ENCODE peak calls at places on chromosomes 11 and 22, in six cellular contexts. R is colonic mucosa; Q is WERI-Rb-1; U is thoracic aorta; Y is CD8-positive, alpha-beta T cell; J is HCT116. C is an unnamed sample.

GRCh38 chr22:28983788-28984441 is 77.7 kb downstream of the C22orf31 start:
- DNase-seq in R (no peak), Y (no peak), J (no peak), Q (no peak), U (no peak), C (no peak)

GRCh38 chr11:14645247-14645912 is 1.8 kb downstream of the PDE3B start:
- DNase-seq in R (no peak), Y (no peak), J (no peak), Q (no peak), U (no peak), C (no peak)

GRCh38 chr22:36244522-36245391 is 5.4 kb upstream of the APOL2 start:
- DNase-seq in U (no peak), R (no peak), J (no peak), Q (no peak), Y (no peak), C (peak; percentile 85)

GRCh38 chr11:76609736-76610370 is 60.7 kb downstream of the LRRC32 start:
- DNase-seq in Q (no peak), U (no peak), Y (no peak), J (no peak), R (no peak), C (peak; percentile 78)

GRCh38 chr11:32893947-32894827 is 1.6 kb downstream of the QSER1 start:
- DNase-seq in J (peak; percentile 88), U (no peak), Y (no peak), R (peak; percentile 67), Q (peak; percentile 52), C (peak; percentile 67)

GRCh38 chr11:76614471-76615183 is 55.9 kb downstream of the LRRC32 start:
- DNase-seq in U (peak; percentile 93), Q (no peak), Y (no peak), J (no peak), R (no peak), C (peak; percentile 90)

GRCh38 chr22:38872831-38873248 is 824 bp upstream of the CBX6 start:
- DNase-seq in U (no peak), Q (peak; percentile 70), Y (no peak), R (peak; percentile 49), J (no peak), C (peak; percentile 91)

GRCh38 chr11:70545626-70545945 is 147.3 kb downstream of the CTTN start:
- DNase-seq in J (no peak), Y (no peak), Q (no peak), U (no peak), R (no peak), C (no peak)

GRCh38 chr11:1827095-1827797 is 7.5 kb upstream of the SYT8 start:
- DNase-seq in R (peak; percentile 79), J (no peak), Q (no peak), U (peak; percentile 66), Y (no peak), C (peak; percentile 89)

GRCh38 chr11:91981995-91982394 is 242.6 kb upstream of the FAT3 start:
- DNase-seq in R (peak; percentile 30), Q (no peak), Y (no peak), J (no peak), U (peak; percentile 79), C (peak; percentile 57)

GRCh38 chr11:117985953-117986887 is at the start of gene IL10RA:
- DNase-seq in J (peak; percentile 39), Y (peak; percentile 80), U (no peak), Q (peak; percentile 83), R (peak; percentile 90), C (peak; percentile 47)

DNA sequence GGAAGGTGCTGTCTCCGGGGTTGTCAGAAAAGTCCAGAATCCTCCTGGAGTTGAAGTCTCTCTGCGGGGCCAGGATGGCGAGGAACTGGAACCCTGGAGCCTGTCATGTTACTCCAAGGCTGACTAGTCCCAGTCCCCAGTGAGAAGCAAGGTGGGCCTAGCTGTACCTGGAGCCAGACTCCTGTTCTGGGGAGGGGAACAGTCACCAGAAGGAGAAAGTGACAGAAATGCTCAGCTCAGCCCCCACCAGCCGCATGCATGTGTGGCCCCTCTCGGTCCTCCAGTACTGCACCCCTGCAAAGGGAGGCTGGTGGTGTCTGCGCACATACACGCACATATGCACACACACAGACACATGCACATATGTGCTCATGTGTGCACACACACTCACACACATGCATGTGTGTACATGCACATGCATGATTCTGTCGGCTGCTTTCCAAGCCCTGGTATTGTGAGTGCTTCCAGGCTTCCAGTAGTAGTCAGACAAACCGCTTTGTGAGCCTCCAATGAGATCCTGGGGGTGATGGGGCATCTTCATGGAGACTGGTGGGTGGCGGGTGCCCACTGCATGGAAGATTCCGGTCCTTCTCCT is 54.3 kb downstream of the RTL6 start:
- DNase-seq in Q (no peak), U (no peak), R (no peak), J (no peak), Y (no peak), C (no peak)
- TF ChIP-seq CTCF in Q (no peak), U (no peak), R (no peak), J (no peak), Y (no peak), C (no peak)

DNA sequence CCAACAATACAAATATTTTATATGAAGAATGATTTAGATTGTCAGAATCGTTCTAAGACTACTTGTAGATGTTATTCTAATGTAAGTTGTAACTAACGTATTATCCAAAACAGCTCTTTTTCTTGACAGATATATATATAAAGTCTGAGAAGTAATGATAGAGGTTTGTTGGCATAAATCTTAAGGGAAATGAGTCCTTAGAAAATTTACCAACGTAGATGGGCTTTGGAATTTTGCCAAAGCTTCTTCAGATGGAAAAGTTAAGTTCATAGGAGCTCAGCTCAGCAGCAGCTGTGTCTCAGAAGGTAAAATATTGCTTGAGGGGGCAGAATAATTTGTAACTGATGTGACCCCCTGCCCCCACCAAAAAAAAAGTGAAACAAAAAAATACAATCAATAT is 66.7 kb downstream of the BID start:
- DNase-seq in U (no peak), Q (no peak), Y (no peak), R (no peak), J (no peak), C (no peak)
- H3K4me3 ChIP-seq in U (peak overlapping the region; percentile 69), Q (no peak overlapping the region), Y (no peak overlapping the region), R (no peak overlapping the region), J (no peak overlapping the region), C (no peak overlapping the region)

GRCh38 chr11:78202733-78203167 is 14.0 kb downstream of the USP35 start:
- DNase-seq in Y (peak; percentile 31), Q (no peak), J (no peak), U (no peak), R (no peak), C (no peak)
- TF ChIP-seq CTCF in Y (no peak), Q (no peak), J (no peak), U (no peak), R (no peak), C (no peak)

DNA sequence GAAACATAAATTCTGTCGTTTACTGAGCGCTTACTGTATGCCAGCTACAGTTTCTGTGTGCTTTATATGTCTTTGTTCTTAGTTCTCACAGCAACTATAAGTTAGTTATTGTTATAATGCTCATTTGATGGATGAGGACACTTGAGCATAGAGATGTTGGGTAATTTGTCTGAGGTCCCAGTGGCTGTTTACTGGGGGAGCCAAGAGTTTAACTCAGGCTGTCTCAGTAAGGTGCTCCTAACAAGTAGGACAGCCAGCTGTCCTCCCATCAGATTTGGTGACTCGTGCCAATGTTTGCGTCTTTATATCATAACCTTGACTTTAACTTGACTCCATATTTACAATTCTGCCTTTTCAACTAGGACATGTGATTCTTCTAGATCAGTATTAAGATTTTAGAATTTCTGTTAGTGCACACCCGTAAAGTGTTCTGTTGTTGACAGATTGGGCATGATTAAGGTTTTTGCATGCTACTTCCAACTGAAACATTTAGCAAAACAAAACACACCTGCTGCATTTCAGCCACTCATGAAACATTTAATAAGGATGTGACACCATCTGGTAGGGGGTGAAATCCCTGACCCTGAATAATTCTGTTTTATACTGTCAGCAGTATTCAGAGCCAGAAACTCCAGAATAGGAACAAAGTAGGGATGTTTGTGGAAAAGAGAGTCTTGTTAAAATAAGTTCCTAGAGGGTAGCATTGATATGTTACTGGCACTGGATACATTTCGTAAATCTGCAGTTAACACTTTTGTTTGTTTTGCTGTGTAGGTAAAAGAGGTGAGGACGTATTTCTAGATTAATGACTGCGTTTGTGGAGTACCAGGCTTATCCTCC is 1.9 kb downstream of the REXO2 start:
- DNase-seq in Y (no peak), R (no peak), U (no peak), Q (no peak), J (no peak), C (no peak)
- H3K4me3 ChIP-seq in Y (no peak overlapping the region), R (no peak overlapping the region), U (peak overlapping the region; percentile 99), Q (no peak overlapping the region), J (no peak overlapping the region), C (no peak overlapping the region)

GRCh38 chr11:35454362-35454761 is 35.0 kb upstream of the SLC1A2 start:
- DNase-seq in U (no peak), Y (no peak), J (no peak), R (no peak), Q (no peak), C (no peak)
- TF ChIP-seq CTCF in U (no peak), Y (no peak), J (no peak), R (no peak), Q (no peak), C (no peak)